ENCODE peak calls at places on chromosomes 7 and 10, in nine cellular contexts. Q is SK-MEL-5; X is osteocyte; I is stimulated activated CD4-positive, alpha-beta T cell treated with anti-CD3 and anti-CD28 coated beads, Interleukin-1b, Interleukin-23, amount 100 ng/mL, for 4 hours; R is T-helper 9 cell; V is activated naive CD4-positive, alpha-beta T cell treated with anti-CD3 and anti-CD28 coated beads for 36 hours; D is chondrocyte; K is NCI-H2081; O is HTR-8/SVneo. U is an unnamed sample.

GRCh38 chr10:46553238-46554049 is 3.0 kb downstream of the GPRIN2 start:
- DNase-seq in Q (no peak), X (peak; percentile 84), I (no peak), R (no peak), V (no peak), D (peak; percentile 94), K (no peak), O (no peak), U (no peak)

GRCh38 chr7:6023974-6024435 is 7.2 kb upstream of the ANKRD61 start:
- DNase-seq in Q (no peak), X (no peak), I (no peak), R (no peak), V (no peak), D (no peak), K (no peak), O (no peak), U (no peak)

GRCh38 chr7:87354749-87355148 is 9.3 kb downstream of the CROT start:
- DNase-seq in Q (peak; percentile 9), X (no peak), I (no peak), R (no peak), V (no peak), D (no peak), K (peak; percentile 21), O (no peak), U (peak; percentile 14)

GRCh38 chr10:110568055-110568735 is 700 bp downstream of the SMC3 start:
- DNase-seq in Q (peak; percentile 4), X (no peak), I (no peak), R (peak; percentile 42), V (peak; percentile 69), D (no peak), K (no peak), O (peak; percentile 3), U (peak; percentile 61)

GRCh38 chr7:22601028-22601795 is 101.2 kb upstream of the STEAP1B start:
- DNase-seq in Q (no peak), X (no peak), I (no peak), R (no peak), V (no peak), D (no peak), K (no peak), O (no peak), U (peak; percentile 37)

GRCh38 chr7:1480670-1481069 is 21.4 kb upstream of the MICALL2 start:
- DNase-seq in Q (no peak), X (no peak), I (no peak), R (no peak), V (no peak), D (no peak), K (no peak), O (no peak), U (no peak)

GRCh38 chr10:72328045-72328828 is 26.5 kb downstream of the DNAJB12 start:
- DNase-seq in Q (peak; percentile 74), X (no peak), I (no peak), R (no peak), V (peak; percentile 60), D (no peak), K (peak; percentile 19), O (peak; percentile 72), U (peak; percentile 65)

GRCh38 chr7:142787783-142788182 is 17.0 kb downstream of the PRSS2 start:
- DNase-seq in Q (no peak), X (no peak), I (no peak), R (no peak), V (no peak), D (no peak), K (no peak), O (no peak), U (no peak)

GRCh38 chr10:97355571-97355975 is 21.0 kb upstream of the FRAT2 start:
- DNase-seq in Q (peak; percentile 30), X (no peak), I (no peak), R (no peak), V (peak; percentile 20), D (no peak), K (no peak), O (no peak), U (peak; percentile 17)

GRCh38 chr7:17559388-17559787 is 260.9 kb downstream of the AHR start:
- DNase-seq in Q (no peak), X (no peak), I (no peak), R (no peak), V (no peak), D (no peak), K (no peak), O (no peak), U (no peak)

GRCh38 chr10:70558871-70559810 is 43.4 kb downstream of the PRF1 start:
- DNase-seq in Q (peak; percentile 73), X (no peak), I (peak; percentile 50), R (peak; percentile 52), V (peak; percentile 81), D (no peak), K (no peak), O (no peak), U (peak; percentile 69)

GRCh38 chr7:16940777-16941176 is 59.0 kb upstream of the AGR3 start:
- DNase-seq in Q (no peak), X (no peak), I (no peak), R (no peak), V (no peak), D (no peak), K (no peak), O (no peak), U (peak; percentile 34)

GRCh38 chr7:102236592-102237287 is 49.9 kb upstream of the SH2B2 start:
- DNase-seq in Q (peak; percentile 85), X (peak; percentile 88), I (peak; percentile 18), R (peak; percentile 19), V (peak; percentile 67), D (no peak), K (peak; percentile 74), O (peak; percentile 75), U (peak; percentile 77)

GRCh38 chr7:100685049-100685605 is 8.9 kb downstream of the GIGYF1 start:
- DNase-seq in Q (no peak), X (no peak), I (no peak), R (no peak), V (no peak), D (no peak), K (no peak), O (no peak), U (no peak)

GRCh38 chr10:125156739-125157472 is 3.5 kb downstream of the CTBP2 start:
- DNase-seq in Q (no peak), X (peak; percentile 17), I (no peak), R (no peak), V (no peak), D (no peak), K (no peak), O (no peak), U (no peak)

GRCh38 chr7:7165372-7165771 is 17.0 kb upstream of the C1GALT1 start:
- DNase-seq in Q (no peak), X (no peak), I (no peak), R (no peak), V (no peak), D (no peak), K (no peak), O (no peak), U (no peak)

GRCh38 chr10:29715296-29715695 is 80.5 kb upstream of the SVIL start:
- DNase-seq in Q (no peak), X (peak; percentile 23), I (no peak), R (no peak), V (no peak), D (no peak), K (no peak), O (no peak), U (no peak)

GRCh38 chr10:103498936-103499638 is 5.6 kb downstream of the NEURL1 start:
- DNase-seq in Q (no peak), X (no peak), I (no peak), R (no peak), V (no peak), D (peak; percentile 28), K (no peak), O (no peak), U (no peak)

GRCh38 chr10:51832652-51833383 is 133.4 kb upstream of the CSTF2T start:
- DNase-seq in Q (peak; percentile 98), X (no peak), I (no peak), R (no peak), V (peak; percentile 22), D (no peak), K (no peak), O (no peak), U (peak; percentile 12)

GRCh38 chr7:158460665-158461064 is 127.0 kb downstream of the PTPRN2 start:
- DNase-seq in Q (no peak), X (no peak), I (no peak), R (no peak), V (no peak), D (no peak), K (no peak), O (no peak), U (no peak)

GRCh38 chr7:151825711-151826110 is 51.2 kb downstream of the PRKAG2 start:
- DNase-seq in Q (no peak), X (no peak), I (no peak), R (no peak), V (no peak), D (peak; percentile 34), K (peak; percentile 74), O (no peak), U (peak; percentile 66)

GRCh38 chr10:61751599-61751998 is 88.9 kb downstream of the CABCOCO1 start:
- DNase-seq in Q (no peak), X (no peak), I (no peak), R (no peak), V (no peak), D (no peak), K (no peak), O (no peak), U (no peak)

GRCh38 chr10:92450896-92451295 is 123.0 kb downstream of the IDE start:
- DNase-seq in Q (no peak), X (no peak), I (no peak), R (no peak), V (no peak), D (no peak), K (no peak), O (no peak), U (no peak)

GRCh38 chr7:112938895-112939588 is 147.6 kb downstream of the GPR85 start:
- DNase-seq in Q (peak; percentile 16), X (no peak), I (peak; percentile 11), R (no peak), V (peak; percentile 43), D (no peak), K (no peak), O (peak; percentile 9), U (peak; percentile 55)

GRCh38 chr7:149873074-149873967 is 448 bp upstream of the ATP6V0E2 start:
- DNase-seq in Q (peak; percentile 94), X (peak; percentile 98), I (peak; percentile 93), R (peak; percentile 86), V (peak; percentile 94), D (no peak), K (peak; percentile 98), O (peak; percentile 98), U (peak; percentile 95)

GRCh38 chr10:67784584-67784983 is 53.4 kb downstream of the DNAJC12 start:
- DNase-seq in Q (no peak), X (no peak), I (no peak), R (no peak), V (no peak), D (no peak), K (no peak), O (no peak), U (no peak)

GRCh38 chr7:50805425-50806130 is 22.9 kb upstream of the GRB10 start:
- DNase-seq in Q (peak; percentile 55), X (no peak), I (no peak), R (no peak), V (no peak), D (no peak), K (peak; percentile 54), O (no peak), U (no peak)

GRCh38 chr10:93947055-93947454 is 46.7 kb upstream of the PLCE1 start:
- DNase-seq in Q (no peak), X (no peak), I (no peak), R (no peak), V (no peak), D (no peak), K (no peak), O (peak; percentile 80), U (no peak)

GRCh38 chr10:28965937-28966336 is 288.6 kb downstream of the BAMBI start:
- DNase-seq in Q (no peak), X (no peak), I (no peak), R (no peak), V (no peak), D (no peak), K (no peak), O (no peak), U (no peak)

GRCh38 chr10:126387931-126388911 is at the start of gene ADAM12:
- DNase-seq in Q (no peak), X (peak; percentile 85), I (no peak), R (no peak), V (no peak), D (no peak), K (no peak), O (no peak), U (peak; percentile 9)

GRCh38 chr10:56537984-56538383 is 176.9 kb upstream of the ZWINT start:
- DNase-seq in Q (no peak), X (no peak), I (no peak), R (no peak), V (no peak), D (no peak), K (no peak), O (peak; percentile 6), U (peak; percentile 0)

U was measured in A673.